ENCODE peak calls at places on chromosomes 2 and 18, in seven cellular contexts. A is lower lobe of right lung, J is GM23338, E is upper lobe of right lung, T is heart left ventricle, R is stomach, P is cardiac muscle cell. I is an unnamed sample. For H3K27me3 and H3K4me1, the result is how much of the 10 kb centered on the place peaks cover.

GRCh38 chr2:201260302-201260800 is at the start of gene CASP8:
- DNase-seq in A (peak), R (peak), P (no peak), T (peak), J (no peak), E (no peak), I (no peak)

GRCh38 chr2:219477815-219478214 is 20.9 kb upstream of the GMPPA start:
- DNase-seq in R (no peak), E (no peak), J (no peak), A (no peak), P (no peak), T (peak), I (peak)

GRCh38 chr2:73877071-73877802 is 15.6 kb upstream of the ACTG2 start:
- DNase-seq in P (no peak), T (no peak), J (no peak), A (no peak), R (no peak), E (no peak), I (no peak)

GRCh38 chr18:79543861-79544385 is 135.7 kb upstream of the CTDP1 start:
- DNase-seq in T (peak), R (peak), E (no peak), P (no peak), J (no peak), A (peak), I (no peak)

GRCh38 chr18:59500765-59501164 is 141.7 kb upstream of the LMAN1 start:
- DNase-seq in R (no peak), P (no peak), T (no peak), E (no peak), A (no peak), J (no peak), I (no peak)

GRCh38 chr2:24080721-24081120 is 3.9 kb downstream of the TP53I3 start:
- DNase-seq in J (no peak), A (no peak), T (no peak), P (no peak), E (no peak), R (no peak), I (no peak)

GRCh38 chr2:84870306-84870705 is 10.6 kb downstream of the TRABD2A start:
- DNase-seq in A (no peak), P (no peak), J (peak), E (no peak), T (no peak), R (no peak), I (no peak)

GRCh38 chr2:170359466-170359865 is 181.5 kb downstream of the MYO3B start:
- DNase-seq in E (no peak), A (no peak), T (no peak), J (no peak), R (no peak), P (no peak), I (no peak)

GRCh38 chr2:10382313-10383061 is 65.6 kb downstream of the ODC1 start:
- DNase-seq in P (no peak), E (peak), T (no peak), A (peak), R (peak), J (peak), I (no peak)

GRCh38 chr2:118295592-118296390 is 207.5 kb downstream of the INSIG2 start:
- DNase-seq in R (no peak), A (no peak), T (no peak), E (no peak), P (no peak), J (no peak), I (no peak)

GRCh38 chr2:118294063-118294462 is 205.8 kb downstream of the INSIG2 start:
- DNase-seq in E (no peak), A (no peak), J (no peak), P (no peak), R (no peak), T (no peak), I (no peak)

GRCh38 chr2:118292991-118293390 is 204.7 kb downstream of the INSIG2 start:
- DNase-seq in P (no peak), J (no peak), R (no peak), E (no peak), A (no peak), T (no peak), I (no peak)

GRCh38 chr2:118290436-118291004 is 202.2 kb downstream of the INSIG2 start:
- DNase-seq in R (no peak), T (no peak), P (no peak), A (no peak), J (no peak), E (no peak), I (no peak)

DNA sequence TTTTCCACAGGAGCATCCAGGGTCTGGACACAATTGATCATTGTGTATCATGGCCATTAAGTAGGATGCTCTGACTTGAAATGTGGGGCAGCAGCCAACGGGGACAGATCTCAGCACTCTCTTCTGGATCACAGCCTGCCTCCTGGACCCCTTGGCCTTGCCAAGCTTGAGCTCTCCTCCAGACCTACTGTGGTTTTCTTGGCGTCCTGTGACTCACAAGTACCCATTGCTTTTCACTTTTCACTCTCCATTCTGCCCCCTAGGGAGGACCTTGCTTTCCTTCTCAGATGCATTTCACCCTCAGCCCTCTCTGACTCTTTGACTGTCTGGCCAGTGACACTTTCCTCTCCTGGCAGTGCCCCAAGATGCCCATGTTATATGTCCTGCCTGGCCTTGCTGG is 203.2 kb downstream of the INSIG2 start:
- DNase-seq in E (no peak), J (no peak), R (no peak), T (no peak), A (no peak), P (no peak), I (no peak)
- TF ChIP-seq CTCF in E (no peak), J (no peak), R (no peak), T (no peak), A (no peak), P (no peak), I (no peak)

GRCh38 chr18:26650310-26651285 is 102.2 kb upstream of the KCTD1 start:
- DNase-seq in J (no peak), T (no peak), A (no peak), R (no peak), E (no peak), P (no peak), I (no peak)
- H3K27me3 ChIP-seq in J (under half), T (under half), A (under half), R (under half), E (under half), P (under half), I (under half)

DNA sequence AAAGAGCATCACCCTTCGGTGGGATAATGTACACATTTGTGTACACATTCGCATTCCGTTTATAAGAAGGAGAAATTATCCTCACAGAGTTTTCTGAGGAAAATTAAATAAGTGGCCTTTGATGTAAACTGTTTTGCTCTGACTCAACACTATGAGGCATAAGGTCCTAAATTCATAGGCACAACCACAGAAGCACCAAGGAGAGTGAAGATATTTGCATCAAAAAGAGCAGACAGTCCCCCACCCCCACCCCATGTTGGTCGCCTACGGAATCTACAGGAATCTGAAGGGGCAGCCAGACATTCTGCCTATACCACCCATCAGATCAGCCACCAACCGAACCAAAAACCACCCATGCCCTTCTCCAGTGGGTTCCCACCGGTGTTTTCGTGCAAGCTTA is 33.0 kb downstream of the BCL11A start:
- DNase-seq in J (peak), T (no peak), P (no peak), A (no peak), E (no peak), R (no peak), I (no peak)
- H3K4me1 ChIP-seq in J (half or more), T (half or more), P (under half), A (under half), E (under half), R (under half), I (under half)

DNA sequence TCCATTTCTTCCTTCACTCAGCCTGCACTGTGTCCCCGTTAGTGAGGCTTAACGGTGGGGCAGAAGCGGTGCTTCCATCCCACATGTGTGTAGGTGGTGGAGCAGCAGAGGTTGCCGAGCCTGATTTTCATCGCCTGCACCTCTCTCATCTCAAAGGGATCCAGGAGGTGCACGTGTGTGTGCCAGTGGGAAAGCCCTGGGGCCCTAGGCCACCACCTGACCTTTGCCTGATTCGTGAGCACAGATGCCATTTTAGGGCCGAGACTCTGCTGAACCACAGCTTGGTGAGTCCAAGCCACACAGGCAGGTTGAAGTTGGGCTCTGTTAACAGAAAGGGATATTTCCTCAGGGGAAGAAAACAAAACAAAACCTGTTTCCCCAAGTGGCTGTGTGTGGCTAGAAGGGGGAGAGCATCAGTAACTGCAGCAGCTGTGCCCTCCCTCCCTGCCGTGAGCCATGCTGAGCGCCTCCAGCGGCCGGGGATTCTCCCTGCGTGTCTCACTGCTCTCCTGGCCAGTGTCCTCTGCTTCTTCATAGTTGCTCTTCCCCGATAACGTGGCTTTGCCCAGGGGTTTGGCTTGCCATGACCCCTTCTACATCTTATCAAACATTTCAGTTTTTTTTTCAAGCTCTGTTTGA is 81.5 kb downstream of the MAPRE2 start:
- DNase-seq in E (no peak), J (peak), A (no peak), T (peak), P (peak), R (no peak), I (no peak)
- TF ChIP-seq CTCF in E (no peak), J (peak), A (no peak), T (no peak), P (peak), R (no peak), I (no peak)

DNA sequence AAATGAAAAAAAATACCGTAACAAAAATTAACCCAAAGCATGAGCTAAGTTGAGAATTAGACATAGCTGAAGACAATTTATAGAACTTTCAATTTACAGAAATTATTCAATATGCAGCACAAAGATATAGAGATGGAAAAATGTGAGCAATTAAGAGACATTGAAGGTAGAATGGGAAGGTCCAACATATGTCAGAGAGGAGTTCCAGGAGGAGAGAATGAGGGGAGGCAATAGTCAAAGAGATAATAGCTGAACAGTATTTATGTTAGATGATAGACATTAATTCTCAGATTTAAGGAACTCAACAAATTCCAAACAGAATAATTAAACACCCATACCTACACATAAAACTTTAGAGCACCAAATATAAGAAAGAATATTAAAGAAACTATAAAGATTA is 103.0 kb upstream of the MSTN start:
- DNase-seq in J (no peak), E (no peak), P (no peak), T (no peak), A (no peak), R (no peak), I (no peak)
- H3K27me3 ChIP-seq in J (under half), E (under half), P (under half), T (under half), A (under half), R (under half), I (under half)

DNA sequence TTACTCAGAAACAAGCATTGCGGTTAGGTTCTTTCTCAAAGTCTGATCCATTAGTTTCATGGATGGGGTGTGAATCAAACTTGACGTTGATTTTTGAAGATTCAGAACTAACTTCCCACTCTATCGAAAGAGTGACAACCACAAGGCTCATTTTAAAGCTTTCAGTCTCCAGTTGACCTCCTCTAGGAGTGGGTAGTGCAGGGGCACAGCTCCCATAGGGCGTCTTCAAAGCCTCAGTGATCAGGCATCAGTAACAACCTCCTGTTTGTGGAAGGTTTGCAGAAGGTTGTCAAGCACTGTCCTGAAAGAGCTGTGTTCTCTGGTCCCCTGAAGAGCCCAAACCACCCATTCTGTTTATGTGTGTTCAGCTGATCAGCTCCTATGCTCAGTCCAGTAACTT is 10.2 kb downstream of the MTCL1 start:
- DNase-seq in R (no peak), P (no peak), A (no peak), T (no peak), J (no peak), E (no peak), I (no peak)
- H3K4me1 ChIP-seq in R (under half), P (under half), A (under half), T (under half), J (half or more), E (under half), I (under half)

DNA sequence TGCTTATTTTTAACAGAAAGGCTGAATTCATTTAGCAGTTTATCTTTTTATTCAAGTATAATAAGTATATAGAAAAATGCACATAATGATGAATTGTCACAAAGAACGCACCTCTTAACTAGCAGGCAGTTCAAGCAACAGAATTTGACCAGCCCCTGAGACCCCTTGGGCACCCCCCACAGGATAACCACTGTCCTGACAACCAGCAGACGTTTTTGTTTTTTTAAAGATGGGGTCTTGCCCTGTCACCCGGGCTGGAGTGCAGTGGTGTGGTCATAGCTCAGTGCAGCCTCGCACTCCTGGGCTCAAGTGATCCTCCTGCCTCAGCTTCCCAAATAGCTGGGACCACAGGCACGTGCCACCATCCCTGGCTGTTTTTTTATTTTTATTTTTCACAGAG is 14.0 kb downstream of the PRELID3A start:
- DNase-seq in E (no peak), J (peak), P (no peak), R (no peak), A (no peak), T (no peak), I (no peak)
- TF ChIP-seq CTCF in E (no peak), J (peak), P (no peak), R (no peak), A (no peak), T (no peak), I (no peak)

I was measured in heart right ventricle.